ENCODE peak calls at places on chromosomes 3 and 15, in seven cellular contexts. K is activated T-cell treated with anti-CD3 and anti-CD28 coated beads for 1 hour, W is neuronal stem cell, T is T-helper 9 cell, A is iris pigment epithelial cell, P is Calu3, I is HEK293T. B is an unnamed sample.

GRCh38 chr15:60551147-60551780 is 72.3 kb upstream of the ICE2 start:
- DNase-seq in K (no peak), W (no peak), T (no peak), A (no peak), P (no peak), I (no peak), B (no peak)

GRCh38 chr3:47418167-47419082 is 37.6 kb downstream of the PTPN23 start:
- DNase-seq in K (no peak), W (no peak), T (no peak), A (no peak), P (peak), I (no peak), B (no peak)

GRCh38 chr3:44055951-44056350 is 185.7 kb upstream of the TOPAZ1 start:
- DNase-seq in K (no peak), W (no peak), T (no peak), A (no peak), P (no peak), I (no peak), B (no peak)

GRCh38 chr3:50572801-50573371 is 3.6 kb downstream of the HEMK1 start:
- DNase-seq in K (no peak), W (no peak), T (no peak), A (no peak), P (no peak), I (no peak), B (no peak)

GRCh38 chr3:61381745-61382392 is 130.6 kb upstream of the FHIT start:
- DNase-seq in K (no peak), W (no peak), T (no peak), A (peak), P (no peak), I (peak), B (no peak)

GRCh38 chr15:40826123-40827075 is 2.1 kb downstream of the PPP1R14D start:
- DNase-seq in K (no peak), W (no peak), T (no peak), A (peak), P (no peak), I (no peak), B (no peak)

GRCh38 chr3:30623375-30623774 is 17.0 kb downstream of the TGFBR2 start:
- DNase-seq in K (no peak), W (no peak), T (no peak), A (peak), P (no peak), I (no peak), B (no peak)

GRCh38 chr3:45528429-45528828 is 66.1 kb upstream of the LIMD1 start:
- DNase-seq in K (no peak), W (no peak), T (no peak), A (peak), P (no peak), I (no peak), B (no peak)

GRCh38 chr3:9691636-9692035 is 12.0 kb upstream of the CPNE9 start:
- DNase-seq in K (no peak), W (no peak), T (no peak), A (no peak), P (no peak), I (no peak), B (no peak)

GRCh38 chr15:67992834-67993233 is 61.3 kb upstream of the PIAS1 start:
- DNase-seq in K (no peak), W (no peak), T (no peak), A (peak), P (peak), I (no peak), B (no peak)

GRCh38 chr15:33851079-33851478 is 117.2 kb upstream of the CHRM5 start:
- DNase-seq in K (no peak), W (no peak), T (no peak), A (no peak), P (no peak), I (no peak), B (no peak)

GRCh38 chr15:89874926-89875564 is 18.7 kb downstream of the AP3S2 start:
- DNase-seq in K (peak), W (peak), T (peak), A (peak), P (peak), I (peak), B (peak)

GRCh38 chr3:73874596-73874995 is 249.9 kb upstream of the PDZRN3 start:
- DNase-seq in K (no peak), W (no peak), T (no peak), A (no peak), P (no peak), I (no peak), B (no peak)

GRCh38 chr3:161069441-161070251 is 35.5 kb downstream of the B3GALNT1 start:
- DNase-seq in K (no peak), W (no peak), T (no peak), A (peak), P (peak), I (no peak), B (no peak)

GRCh38 chr3:188274249-188274915 is 120.4 kb downstream of the LPP start:
- DNase-seq in K (no peak), W (no peak), T (no peak), A (no peak), P (no peak), I (no peak), B (no peak)

GRCh38 chr3:185744997-185745843 is 79.6 kb downstream of the IGF2BP2 start:
- DNase-seq in K (no peak), W (no peak), T (no peak), A (peak), P (no peak), I (no peak), B (no peak)

GRCh38 chr3:194204793-194205065 is 68.8 kb downstream of the HES1 start:
- DNase-seq in K (no peak), W (no peak), T (no peak), A (no peak), P (no peak), I (no peak), B (no peak)

GRCh38 chr15:58438956-58439355 is 7.2 kb downstream of the LIPC start:
- DNase-seq in K (no peak), W (peak), T (no peak), A (peak), P (peak), I (peak), B (peak)

GRCh38 chr3:151216641-151217040 is 13.6 kb upstream of the GPR171 start:
- DNase-seq in K (no peak), W (no peak), T (no peak), A (peak), P (no peak), I (no peak), B (no peak)

GRCh38 chr3:128457918-128458317 is 8.8 kb downstream of the DNAJB8 start:
- DNase-seq in K (no peak), W (no peak), T (no peak), A (no peak), P (no peak), I (no peak), B (no peak)

GRCh38 chr15:50907866-50908208 is 646 bp upstream of the AP4E1 start:
- DNase-seq in K (peak), W (no peak), T (peak), A (peak), P (peak), I (no peak), B (no peak)

GRCh38 chr3:173894-174293 is 22.7 kb upstream of the CHL1 start:
- DNase-seq in K (no peak), W (no peak), T (no peak), A (no peak), P (no peak), I (no peak), B (no peak)

GRCh38 chr3:123883656-123884257 is 375 bp downstream of the MYLK start:
- DNase-seq in K (no peak), W (peak), T (no peak), A (no peak), P (no peak), I (no peak), B (no peak)

GRCh38 chr15:38768970-38769369 is 204.4 kb upstream of the RASGRP1 start:
- DNase-seq in K (no peak), W (peak), T (no peak), A (peak), P (no peak), I (peak), B (no peak)

GRCh38 chr15:44726136-44726535 is 10.2 kb upstream of the TRIM69 start:
- DNase-seq in K (no peak), W (no peak), T (no peak), A (peak), P (no peak), I (no peak), B (no peak)

GRCh38 chr3:146469206-146470017 is at the start of gene PLSCR2:
- DNase-seq in K (peak), W (no peak), T (peak), A (no peak), P (peak), I (no peak), B (peak)

GRCh38 chr3:71109241-71109976 is 474.1 kb downstream of the FOXP1 start:
- DNase-seq in K (no peak), W (no peak), T (no peak), A (peak), P (no peak), I (no peak), B (no peak)

GRCh38 chr3:108441081-108441507 is 69.3 kb downstream of the MYH15 start:
- DNase-seq in K (no peak), W (peak), T (no peak), A (peak), P (no peak), I (no peak), B (no peak)

GRCh38 chr3:127458698-127459097 is 131.8 kb downstream of the TPRA1 start:
- DNase-seq in K (no peak), W (peak), T (no peak), A (no peak), P (peak), I (peak), B (no peak)

GRCh38 chr3:157077565-157077991 is 82.4 kb downstream of the CCNL1 start:
- DNase-seq in K (no peak), W (no peak), T (no peak), A (no peak), P (no peak), I (no peak), B (no peak)

GRCh38 chr3:173221010-173221409 is 80.0 kb upstream of the SPATA16 start:
- DNase-seq in K (no peak), W (no peak), T (no peak), A (no peak), P (peak), I (peak), B (no peak)

GRCh38 chr15:58396181-58396580 is 35.6 kb upstream of the LIPC start:
- DNase-seq in K (no peak), W (no peak), T (no peak), A (peak), P (no peak), I (no peak), B (no peak)

GRCh38 chr3:148816971-148817519 is 10.6 kb upstream of the CPB1 start:
- DNase-seq in K (no peak), W (no peak), T (no peak), A (no peak), P (no peak), I (no peak), B (no peak)

GRCh38 chr15:40282870-40283614 is at the start of gene ANKRD63:
- DNase-seq in K (peak), W (no peak), T (peak), A (no peak), P (no peak), I (peak), B (no peak)

GRCh38 chr3:113431811-113432210 is 9.5 kb downstream of the CFAP44 start:
- DNase-seq in K (no peak), W (no peak), T (no peak), A (peak), P (no peak), I (no peak), B (no peak)

B was measured in suprapubic skin.